ENCODE peak calls at places on chromosome 12, in six cellular contexts. One of them, this sample, is unnamed.

GRCh38 chr12:1605129-1606020 is 11.0 kb upstream of the FBXL14 start:
- DNase-seq in esophagus muscularis mucosa: no peak
- DNase-seq in ascending aorta: peak
- DNase-seq in gastrocnemius medialis: peak
- DNase-seq in fibroblast of lung: peak
- DNase-seq in foreskin fibroblast: peak
- DNase-seq in this sample: peak

GRCh38 chr12:43332977-43333649 is 218.9 kb downstream of the ADAMTS20 start:
- DNase-seq in esophagus muscularis mucosa: no peak
- DNase-seq in ascending aorta: no peak
- DNase-seq in gastrocnemius medialis: no peak
- DNase-seq in fibroblast of lung: peak
- DNase-seq in foreskin fibroblast: peak
- DNase-seq in this sample: no peak

GRCh38 chr12:81143057-81143456 is 65.2 kb downstream of the ACSS3 start:
- DNase-seq in esophagus muscularis mucosa: no peak
- DNase-seq in ascending aorta: no peak
- DNase-seq in gastrocnemius medialis: no peak
- DNase-seq in fibroblast of lung: no peak
- DNase-seq in foreskin fibroblast: no peak
- DNase-seq in this sample: peak

GRCh38 chr12:83784298-83784890 is 1097.7 kb downstream of the TMTC2 start:
- DNase-seq in esophagus muscularis mucosa: no peak
- DNase-seq in ascending aorta: no peak
- DNase-seq in gastrocnemius medialis: no peak
- DNase-seq in fibroblast of lung: no peak
- DNase-seq in foreskin fibroblast: peak
- DNase-seq in this sample: no peak

GRCh38 chr12:47207005-47207717 is 127.4 kb upstream of the AMIGO2 start:
- DNase-seq in esophagus muscularis mucosa: no peak
- DNase-seq in ascending aorta: no peak
- DNase-seq in gastrocnemius medialis: no peak
- DNase-seq in fibroblast of lung: no peak
- DNase-seq in foreskin fibroblast: no peak
- DNase-seq in this sample: no peak

GRCh38 chr12:28132398-28132797 is 57.9 kb upstream of the CCDC91 start:
- DNase-seq in esophagus muscularis mucosa: no peak
- DNase-seq in ascending aorta: no peak
- DNase-seq in gastrocnemius medialis: no peak
- DNase-seq in fibroblast of lung: no peak
- DNase-seq in foreskin fibroblast: no peak
- DNase-seq in this sample: no peak

GRCh38 chr12:29212682-29213397 is 63.8 kb downstream of the FAR2 start:
- DNase-seq in esophagus muscularis mucosa: no peak
- DNase-seq in ascending aorta: no peak
- DNase-seq in gastrocnemius medialis: no peak
- DNase-seq in fibroblast of lung: no peak
- DNase-seq in foreskin fibroblast: peak
- DNase-seq in this sample: no peak

GRCh38 chr12:117350140-117350539 is 11.3 kb downstream of the NOS1 start:
- DNase-seq in esophagus muscularis mucosa: no peak
- DNase-seq in ascending aorta: no peak
- DNase-seq in gastrocnemius medialis: no peak
- DNase-seq in fibroblast of lung: no peak
- DNase-seq in foreskin fibroblast: no peak
- DNase-seq in this sample: no peak

GRCh38 chr12:84508325-84508861 is 404.2 kb downstream of the SLC6A15 start:
- DNase-seq in esophagus muscularis mucosa: no peak
- DNase-seq in ascending aorta: no peak
- DNase-seq in gastrocnemius medialis: no peak
- DNase-seq in fibroblast of lung: peak
- DNase-seq in foreskin fibroblast: peak
- DNase-seq in this sample: no peak

GRCh38 chr12:113196996-113197395 is 11.5 kb downstream of the RITA1 start:
- DNase-seq in esophagus muscularis mucosa: no peak
- DNase-seq in ascending aorta: no peak
- DNase-seq in gastrocnemius medialis: peak
- DNase-seq in fibroblast of lung: peak
- DNase-seq in foreskin fibroblast: peak
- DNase-seq in this sample: no peak

GRCh38 chr12:90682398-90682797 is 272.6 kb downstream of the CCER1 start:
- DNase-seq in esophagus muscularis mucosa: no peak
- DNase-seq in ascending aorta: no peak
- DNase-seq in gastrocnemius medialis: no peak
- DNase-seq in fibroblast of lung: peak
- DNase-seq in foreskin fibroblast: peak
- DNase-seq in this sample: no peak

GRCh38 chr12:15693233-15693911 is 95.8 kb downstream of the EPS8 start:
- DNase-seq in esophagus muscularis mucosa: no peak
- DNase-seq in ascending aorta: no peak
- DNase-seq in gastrocnemius medialis: no peak
- DNase-seq in fibroblast of lung: peak
- DNase-seq in foreskin fibroblast: peak
- DNase-seq in this sample: no peak

GRCh38 chr12:41486718-41487117 is 298.6 kb downstream of the PDZRN4 start:
- DNase-seq in esophagus muscularis mucosa: no peak
- DNase-seq in ascending aorta: no peak
- DNase-seq in gastrocnemius medialis: no peak
- DNase-seq in fibroblast of lung: peak
- DNase-seq in foreskin fibroblast: no peak
- DNase-seq in this sample: no peak

GRCh38 chr12:124527861-124528561 is 39.4 kb downstream of the NCOR2 start:
- DNase-seq in esophagus muscularis mucosa: no peak
- DNase-seq in ascending aorta: no peak
- DNase-seq in gastrocnemius medialis: no peak
- DNase-seq in fibroblast of lung: peak
- DNase-seq in foreskin fibroblast: peak
- DNase-seq in this sample: no peak

GRCh38 chr12:130433834-130434233 is 96.1 kb downstream of the PIWIL1 start:
- DNase-seq in esophagus muscularis mucosa: no peak
- DNase-seq in ascending aorta: no peak
- DNase-seq in gastrocnemius medialis: no peak
- DNase-seq in fibroblast of lung: no peak
- DNase-seq in foreskin fibroblast: no peak
- DNase-seq in this sample: no peak

GRCh38 chr12:52380271-52380694 is 5.2 kb downstream of the KRT84 start:
- DNase-seq in esophagus muscularis mucosa: no peak
- DNase-seq in ascending aorta: no peak
- DNase-seq in gastrocnemius medialis: no peak
- DNase-seq in fibroblast of lung: no peak
- DNase-seq in foreskin fibroblast: peak
- DNase-seq in this sample: no peak

GRCh38 chr12:106429636-106430035 is 72.1 kb downstream of the POLR3B start:
- DNase-seq in esophagus muscularis mucosa: no peak
- DNase-seq in ascending aorta: no peak
- DNase-seq in gastrocnemius medialis: no peak
- DNase-seq in fibroblast of lung: no peak
- DNase-seq in foreskin fibroblast: no peak
- DNase-seq in this sample: no peak

GRCh38 chr12:128365032-128365431 is 98.1 kb downstream of the TMEM132C start:
- DNase-seq in esophagus muscularis mucosa: no peak
- DNase-seq in ascending aorta: no peak
- DNase-seq in gastrocnemius medialis: no peak
- DNase-seq in fibroblast of lung: no peak
- DNase-seq in foreskin fibroblast: no peak
- DNase-seq in this sample: no peak

DNA sequence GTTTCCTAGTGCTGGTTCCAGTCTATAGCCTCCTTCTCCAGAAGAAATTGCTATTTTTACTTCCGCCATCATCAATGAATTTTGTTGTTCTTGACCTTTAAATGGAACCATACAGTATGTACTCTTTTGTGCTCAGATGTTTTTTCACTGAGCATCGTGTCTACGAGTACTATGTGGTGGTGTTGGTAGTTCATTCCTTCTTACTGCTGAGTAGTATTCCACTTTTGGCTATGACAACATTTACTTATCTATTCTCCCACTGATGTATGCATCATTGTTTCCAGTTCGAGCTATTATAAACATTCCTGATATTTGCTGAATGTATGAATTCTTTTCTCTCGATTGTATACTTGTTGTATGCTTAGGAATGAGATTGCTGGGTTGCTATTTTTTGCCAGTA is 28.6 kb downstream of the SLC2A14 start:
- DNase-seq in esophagus muscularis mucosa: no peak
- DNase-seq in ascending aorta: no peak
- DNase-seq in gastrocnemius medialis: no peak
- DNase-seq in fibroblast of lung: peak
- DNase-seq in foreskin fibroblast: no peak
- DNase-seq in this sample: no peak
- H3K4me3 ChIP-seq in esophagus muscularis mucosa: no peak
- H3K4me3 ChIP-seq in ascending aorta: no peak
- H3K4me3 ChIP-seq in gastrocnemius medialis: no peak
- H3K4me3 ChIP-seq in fibroblast of lung: no peak
- H3K4me3 ChIP-seq in foreskin fibroblast: no peak
- H3K4me3 ChIP-seq in this sample: no peak

DNA sequence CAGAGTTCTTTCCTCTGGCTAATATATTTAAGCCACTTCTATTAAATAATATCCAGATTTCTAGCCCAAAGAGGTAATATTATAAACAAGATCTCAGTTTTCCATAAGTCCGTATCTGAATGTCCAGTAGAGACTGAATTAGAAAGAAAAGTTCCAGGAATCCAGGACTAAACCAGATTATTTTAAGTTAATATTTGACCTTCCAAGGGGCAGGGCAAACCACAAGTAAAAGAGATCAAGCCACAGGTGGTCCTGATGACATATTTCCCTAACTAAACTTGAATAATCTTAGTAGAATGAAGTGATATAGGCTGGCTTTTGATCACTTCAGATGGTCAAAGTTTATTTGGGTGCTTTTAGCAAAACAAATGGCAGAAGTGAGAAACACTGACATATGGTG is 43.3 kb upstream of the E2F7 start:
- DNase-seq in esophagus muscularis mucosa: no peak
- DNase-seq in ascending aorta: no peak
- DNase-seq in gastrocnemius medialis: no peak
- DNase-seq in fibroblast of lung: no peak
- DNase-seq in foreskin fibroblast: no peak
- DNase-seq in this sample: no peak
- TF ChIP-seq CTCF in esophagus muscularis mucosa: no peak
- TF ChIP-seq CTCF in ascending aorta: no peak
- TF ChIP-seq CTCF in gastrocnemius medialis: no peak
- TF ChIP-seq CTCF in fibroblast of lung: no peak
- TF ChIP-seq CTCF in foreskin fibroblast: no peak
- TF ChIP-seq CTCF in this sample: no peak

GRCh38 chr12:132491761-132492378 is 1.9 kb downstream of the FBRSL1 start:
- DNase-seq in esophagus muscularis mucosa: no peak
- DNase-seq in ascending aorta: no peak
- DNase-seq in gastrocnemius medialis: no peak
- DNase-seq in fibroblast of lung: no peak
- DNase-seq in foreskin fibroblast: no peak
- DNase-seq in this sample: no peak
- H3K4me3 ChIP-seq in esophagus muscularis mucosa: peak
- H3K4me3 ChIP-seq in ascending aorta: peak
- H3K4me3 ChIP-seq in gastrocnemius medialis: peak
- H3K4me3 ChIP-seq in fibroblast of lung: peak
- H3K4me3 ChIP-seq in foreskin fibroblast: peak
- H3K4me3 ChIP-seq in this sample: peak

GRCh38 chr12:74111688-74112360 is 425.8 kb upstream of the ATXN7L3B start:
- DNase-seq in esophagus muscularis mucosa: no peak
- DNase-seq in ascending aorta: no peak
- DNase-seq in gastrocnemius medialis: no peak
- DNase-seq in fibroblast of lung: peak
- DNase-seq in foreskin fibroblast: no peak
- DNase-seq in this sample: no peak
- TF ChIP-seq CTCF in esophagus muscularis mucosa: no peak
- TF ChIP-seq CTCF in ascending aorta: no peak
- TF ChIP-seq CTCF in gastrocnemius medialis: no peak
- TF ChIP-seq CTCF in fibroblast of lung: no peak
- TF ChIP-seq CTCF in foreskin fibroblast: no peak
- TF ChIP-seq CTCF in this sample: peak

GRCh38 chr12:13379531-13379930 is 183.0 kb downstream of the EMP1 start:
- DNase-seq in esophagus muscularis mucosa: peak
- DNase-seq in ascending aorta: no peak
- DNase-seq in gastrocnemius medialis: no peak
- DNase-seq in fibroblast of lung: no peak
- DNase-seq in foreskin fibroblast: no peak
- DNase-seq in this sample: no peak

GRCh38 chr12:13376627-13377373 is 180.3 kb downstream of the EMP1 start:
- DNase-seq in esophagus muscularis mucosa: peak
- DNase-seq in ascending aorta: no peak
- DNase-seq in gastrocnemius medialis: no peak
- DNase-seq in fibroblast of lung: no peak
- DNase-seq in foreskin fibroblast: no peak
- DNase-seq in this sample: no peak

GRCh38 chr12:13375583-13376413 is 179.3 kb downstream of the EMP1 start:
- DNase-seq in esophagus muscularis mucosa: peak
- DNase-seq in ascending aorta: no peak
- DNase-seq in gastrocnemius medialis: no peak
- DNase-seq in fibroblast of lung: no peak
- DNase-seq in foreskin fibroblast: no peak
- DNase-seq in this sample: peak

GRCh38 chr12:13380297-13380696 is 183.8 kb downstream of the EMP1 start:
- DNase-seq in esophagus muscularis mucosa: no peak
- DNase-seq in ascending aorta: no peak
- DNase-seq in gastrocnemius medialis: no peak
- DNase-seq in fibroblast of lung: no peak
- DNase-seq in foreskin fibroblast: no peak
- DNase-seq in this sample: no peak

GRCh38 chr12:13377698-13378097 is 181.2 kb downstream of the EMP1 start:
- DNase-seq in esophagus muscularis mucosa: no peak
- DNase-seq in ascending aorta: no peak
- DNase-seq in gastrocnemius medialis: no peak
- DNase-seq in fibroblast of lung: no peak
- DNase-seq in foreskin fibroblast: no peak
- DNase-seq in this sample: no peak
- H3K4me3 ChIP-seq in esophagus muscularis mucosa: no peak
- H3K4me3 ChIP-seq in ascending aorta: no peak
- H3K4me3 ChIP-seq in gastrocnemius medialis: no peak
- H3K4me3 ChIP-seq in fibroblast of lung: no peak
- H3K4me3 ChIP-seq in foreskin fibroblast: no peak
- H3K4me3 ChIP-seq in this sample: no peak

GRCh38 chr12:89154743-89155530 is 197.4 kb downstream of the DUSP6 start:
- DNase-seq in esophagus muscularis mucosa: no peak
- DNase-seq in ascending aorta: no peak
- DNase-seq in gastrocnemius medialis: no peak
- DNase-seq in fibroblast of lung: no peak
- DNase-seq in foreskin fibroblast: peak
- DNase-seq in this sample: no peak
- TF ChIP-seq CTCF in esophagus muscularis mucosa: no peak
- TF ChIP-seq CTCF in ascending aorta: no peak
- TF ChIP-seq CTCF in gastrocnemius medialis: no peak
- TF ChIP-seq CTCF in fibroblast of lung: peak
- TF ChIP-seq CTCF in foreskin fibroblast: no peak
- TF ChIP-seq CTCF in this sample: no peak

GRCh38 chr12:50258167-50258551 is 25.2 kb downstream of the LIMA1 start:
- DNase-seq in esophagus muscularis mucosa: no peak
- DNase-seq in ascending aorta: no peak
- DNase-seq in gastrocnemius medialis: peak
- DNase-seq in fibroblast of lung: no peak
- DNase-seq in foreskin fibroblast: peak
- DNase-seq in this sample: no peak
- H3K4me3 ChIP-seq in esophagus muscularis mucosa: no peak
- H3K4me3 ChIP-seq in ascending aorta: no peak
- H3K4me3 ChIP-seq in gastrocnemius medialis: no peak
- H3K4me3 ChIP-seq in fibroblast of lung: no peak
- H3K4me3 ChIP-seq in foreskin fibroblast: no peak
- H3K4me3 ChIP-seq in this sample: no peak

DNA sequence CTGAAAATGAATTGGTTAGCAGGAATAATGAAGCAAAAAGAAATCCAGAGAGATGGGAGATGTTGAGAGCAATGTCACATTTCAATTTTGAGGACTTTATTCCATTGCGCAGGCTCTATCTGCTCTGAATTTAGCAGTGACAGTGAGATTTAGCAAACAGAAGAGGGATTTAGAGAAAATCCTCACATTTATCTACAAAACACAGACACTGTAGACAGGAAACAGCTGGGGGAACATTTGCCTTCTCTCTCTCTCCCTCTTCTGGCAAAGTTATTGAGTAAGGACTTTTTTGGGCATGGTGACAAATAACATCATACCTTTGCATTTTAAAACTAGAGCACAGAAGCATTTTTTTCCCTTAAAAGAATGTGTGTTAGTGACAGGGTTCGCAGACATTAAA is at the start of gene IGF1:
- DNase-seq in esophagus muscularis mucosa: no peak
- DNase-seq in ascending aorta: no peak
- DNase-seq in gastrocnemius medialis: no peak
- DNase-seq in fibroblast of lung: peak
- DNase-seq in foreskin fibroblast: peak
- DNase-seq in this sample: no peak
- TF ChIP-seq CTCF in esophagus muscularis mucosa: no peak
- TF ChIP-seq CTCF in ascending aorta: no peak
- TF ChIP-seq CTCF in gastrocnemius medialis: no peak
- TF ChIP-seq CTCF in fibroblast of lung: peak
- TF ChIP-seq CTCF in foreskin fibroblast: peak
- TF ChIP-seq CTCF in this sample: peak

This sample was measured in LNCaP clone FGC.